ENCODE peak calls at places on chromosome 22, in four cellular contexts. X is HL-60, C is NAMALWA, B is NCI-H82. I is an unnamed sample.
A peak's percentile ranks its signal among the peaks of the same experiment; 100 is the strongest.

GRCh38 chr22:43060213-43060612 is 29.0 kb downstream of the TTLL1 start:
- DNase-seq in B (peak; percentile 69), C (peak; percentile 67), X (peak; percentile 18), I (no peak)

GRCh38 chr22:23903328-23903971 is 9.3 kb downstream of the MIF start:
- DNase-seq in C (no peak), X (no peak), B (no peak), I (no peak)

GRCh38 chr22:46788426-46789168 is 26.1 kb downstream of the TBC1D22A start:
- DNase-seq in C (no peak), X (no peak), B (no peak), I (no peak)

GRCh38 chr22:37781434-37782059 is 26.2 kb upstream of the GCAT start:
- DNase-seq in B (peak; percentile 7), C (no peak), X (no peak), I (no peak)

GRCh38 chr22:44585559-44586121 is 87.6 kb upstream of the RTL6 start:
- DNase-seq in B (no peak), C (no peak), X (no peak), I (no peak)

GRCh38 chr22:47020157-47020556 is 257.7 kb downstream of the TBC1D22A start:
- DNase-seq in C (no peak), B (no peak), X (no peak), I (no peak)

GRCh38 chr22:46707827-46708570 is 30.1 kb downstream of the CERK start:
- DNase-seq in B (no peak), C (no peak), X (no peak), I (no peak)

GRCh38 chr22:26674211-26675190 is 17.1 kb downstream of the MIAT start:
- DNase-seq in X (no peak), B (no peak), C (peak; percentile 61), I (peak; percentile 46)

GRCh38 chr22:33013051-33013450 is 45.1 kb downstream of the SYN3 start:
- DNase-seq in X (no peak), C (no peak), B (peak; percentile 20), I (no peak)

GRCh38 chr22:35685731-35686130 is 31.9 kb upstream of the APOL5 start:
- DNase-seq in B (no peak), X (no peak), C (no peak), I (no peak)

GRCh38 chr22:34055525-34056200 is 135.4 kb upstream of the LARGE1 start:
- DNase-seq in X (peak; percentile 7), B (peak; percentile 80), C (peak; percentile 82), I (no peak)

I was measured in AML-193.